ENCODE peak calls at places on chromosomes 1 and 21, in ten cellular contexts. R, J, M, N, A, Q, V, W, G and O are unnamed samples.

GRCh38 chr1:218108034-218108433 is 177.1 kb upstream of the RRP15 start:
- DNase-seq in M (no peak), J (no peak), V (no peak), G (no peak), A (no peak), R (no peak), Q (no peak), W (no peak), N (no peak), O (no peak)

GRCh38 chr1:38009088-38009840 is 3.3 kb upstream of the UTP11 start:
- DNase-seq in W (peak; percentile 56), V (no peak), R (no peak), N (no peak), J (no peak), Q (no peak), G (no peak), M (peak; percentile 39), A (no peak), O (no peak)

GRCh38 chr1:194658090-194658439 is 1471.7 kb upstream of the B3GALT2 start:
- DNase-seq in G (no peak), R (no peak), J (no peak), V (no peak), N (no peak), M (no peak), A (no peak), Q (peak; percentile 19), W (peak; percentile 72), O (no peak)

GRCh38 chr1:1626207-1627141 is 5.5 kb upstream of the MMP23B start:
- DNase-seq in R (no peak), N (no peak), M (no peak), W (no peak), J (no peak), Q (no peak), A (no peak), G (no peak), V (no peak), O (peak; percentile 70)

GRCh38 chr1:36436820-36437219 is 13.4 kb downstream of the OSCP1 start:
- DNase-seq in Q (peak; percentile 67), M (no peak), V (no peak), N (no peak), A (no peak), G (no peak), W (peak; percentile 6), R (no peak), J (no peak), O (no peak)

GRCh38 chr1:243447342-243447741 is 191.5 kb downstream of the SDCCAG8 start:
- DNase-seq in G (no peak), R (no peak), W (no peak), J (no peak), V (no peak), M (no peak), Q (peak; percentile 53), A (no peak), N (no peak), O (no peak)

GRCh38 chr21:38284221-38284620 is 27.4 kb downstream of the KCNJ15 start:
- DNase-seq in N (no peak), R (no peak), A (no peak), M (no peak), G (no peak), J (no peak), V (no peak), Q (no peak), W (no peak), O (no peak)

GRCh38 chr1:215241451-215241850 is 158.9 kb downstream of the KCNK2 start:
- DNase-seq in M (no peak), Q (no peak), G (no peak), J (no peak), A (no peak), W (no peak), V (no peak), R (no peak), N (no peak), O (no peak)

GRCh38 chr1:12407050-12407961 is 177.5 kb downstream of the VPS13D start:
- DNase-seq in R (no peak), G (no peak), A (no peak), W (peak; percentile 75), M (no peak), J (no peak), Q (no peak), N (peak; percentile 18), V (peak; percentile 50), O (no peak)

GRCh38 chr1:22808846-22809501 is 98.3 kb downstream of the EPHB2 start:
- DNase-seq in R (no peak), Q (peak; percentile 49), A (no peak), G (peak; percentile 37), J (no peak), V (peak; percentile 42), N (no peak), M (no peak), W (peak; percentile 86), O (no peak)

GRCh38 chr1:67575861-67576260 is 109.1 kb upstream of the GADD45A start:
- DNase-seq in G (no peak), R (peak; percentile 64), M (no peak), Q (peak; percentile 92), N (no peak), W (peak; percentile 76), A (no peak), J (no peak), V (no peak), O (no peak)

DNA sequence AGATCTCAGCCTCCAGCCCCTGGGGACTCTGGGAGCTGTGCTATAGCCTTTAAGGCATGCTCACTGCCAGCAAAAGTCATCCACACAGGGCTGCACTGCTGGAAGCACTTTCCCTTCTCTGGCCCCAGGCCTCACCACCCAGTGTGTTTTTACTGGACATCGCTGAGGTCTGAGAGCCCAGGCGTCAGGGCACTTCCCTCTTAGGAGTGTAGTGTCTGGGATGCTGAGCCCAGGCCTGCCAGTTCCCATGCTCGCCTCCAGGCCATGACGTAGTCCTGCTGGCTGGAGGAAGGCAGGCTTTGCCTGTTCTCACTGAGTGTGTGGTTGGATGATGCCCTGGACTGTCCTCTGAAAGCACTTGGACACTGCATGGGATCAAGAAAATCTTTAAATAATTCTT is 101.2 kb downstream of the GDAP2 start:
- DNase-seq in R (no peak), V (peak; percentile 29), W (peak; percentile 77), G (no peak), N (no peak), J (no peak), M (no peak), A (peak; percentile 90), Q (no peak), O (no peak)
- TF ChIP-seq CTCF in R (no peak), V (no peak), W (no peak), G (no peak), N (no peak), J (no peak), M (no peak), A (no peak), Q (no peak), O (peak; percentile 17)

GRCh38 chr1:68751723-68752122 is 254.8 kb upstream of the DEPDC1 start:
- DNase-seq in N (no peak), R (no peak), J (no peak), V (no peak), Q (no peak), G (no peak), W (no peak), A (no peak), M (no peak), O (no peak)
- TF ChIP-seq CTCF in N (no peak), R (no peak), J (no peak), V (no peak), Q (no peak), G (no peak), W (no peak), A (no peak), M (peak; percentile 30), O (peak; percentile 44)

GRCh38 chr1:160429702-160430535 is 29.6 kb downstream of the VANGL2 start:
- DNase-seq in Q (no peak), R (no peak), J (no peak), A (no peak), W (no peak), N (peak; percentile 74), V (no peak), M (no peak), G (no peak), O (no peak)

GRCh38 chr1:160428053-160428452 is 27.7 kb downstream of the VANGL2 start:
- DNase-seq in R (no peak), A (no peak), M (no peak), G (no peak), N (no peak), Q (no peak), W (no peak), V (no peak), J (no peak), O (no peak)

GRCh38 chr1:160429125-160429551 is 28.8 kb downstream of the VANGL2 start:
- DNase-seq in V (peak; percentile 69), W (no peak), A (no peak), M (no peak), R (no peak), Q (no peak), J (no peak), G (no peak), N (no peak), O (no peak)

GRCh38 chr1:160427625-160428024 is 27.3 kb downstream of the VANGL2 start:
- DNase-seq in M (no peak), G (no peak), W (no peak), V (no peak), A (no peak), Q (no peak), R (no peak), J (no peak), N (no peak), O (no peak)

DNA sequence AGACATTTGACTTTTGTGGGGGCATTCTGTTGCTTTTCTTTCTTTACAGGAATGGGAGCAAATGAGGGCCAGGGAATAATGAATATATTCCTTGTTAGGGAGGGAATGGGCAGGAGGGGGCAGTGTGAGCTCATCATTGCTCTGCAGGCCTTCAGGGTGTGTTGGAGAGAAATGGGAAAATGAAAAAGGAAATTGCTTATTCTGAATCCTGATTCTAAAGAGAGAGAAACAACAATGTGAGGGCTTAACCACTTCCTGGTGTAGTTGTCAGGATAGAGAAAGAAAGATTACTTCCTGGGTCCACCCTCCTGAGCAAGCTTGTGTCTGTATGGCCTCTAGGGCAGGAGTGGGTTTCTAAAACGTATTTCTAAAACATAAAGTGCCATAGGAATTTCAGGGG is 28.3 kb downstream of the VANGL2 start:
- DNase-seq in Q (peak; percentile 73), R (no peak), A (no peak), V (peak; percentile 77), N (no peak), J (no peak), G (no peak), M (peak; percentile 49), W (peak; percentile 12), O (no peak)
- TF ChIP-seq CTCF in Q (peak; percentile 22), R (peak; percentile 55), A (no peak), V (peak; percentile 55), N (peak; percentile 40), J (peak; percentile 51), G (peak; percentile 73), M (peak; percentile 66), W (peak; percentile 78), O (peak; percentile 74)

DNA sequence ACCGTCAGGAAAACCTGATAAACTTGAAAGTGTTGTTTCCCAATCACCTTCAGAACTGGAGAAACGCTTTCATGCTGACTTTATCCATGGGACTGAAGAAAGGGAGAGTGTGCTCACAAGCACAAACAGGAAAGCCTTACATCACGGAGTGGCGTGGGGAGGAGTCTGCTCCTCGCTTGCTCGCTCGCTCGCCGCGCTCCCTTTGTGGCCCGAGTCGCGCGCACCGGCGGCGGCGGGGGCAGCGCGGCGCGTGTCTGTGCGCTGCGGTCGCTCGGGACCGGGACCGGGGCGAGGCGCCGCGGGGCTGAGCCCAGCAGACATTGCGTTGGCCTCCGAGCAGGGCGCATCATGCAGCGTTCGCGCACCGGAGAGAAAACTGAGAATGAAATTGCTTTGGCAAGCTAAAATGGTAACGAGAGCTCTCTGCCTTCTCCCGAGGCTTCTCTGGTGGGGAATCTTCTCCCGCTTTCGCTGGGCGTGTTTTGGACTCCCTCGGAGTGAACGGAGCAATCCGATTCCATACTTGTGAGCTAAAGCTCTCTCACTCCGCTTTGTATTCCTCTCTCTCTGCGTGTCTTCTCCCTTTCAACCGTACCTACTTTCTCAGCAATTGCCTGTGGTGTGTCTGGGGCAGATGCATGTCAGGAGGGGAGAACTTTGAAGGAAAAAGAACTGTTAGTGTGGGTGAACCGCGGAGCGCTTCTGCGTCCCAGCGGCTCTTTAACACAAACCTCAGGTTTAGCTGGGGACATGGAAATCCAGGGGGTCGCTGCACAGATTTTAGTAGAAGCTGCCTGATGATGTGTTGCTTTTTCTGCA is at the start of gene RGL1:
- DNase-seq in A (peak; percentile 77), M (peak; percentile 77), R (no peak), Q (peak; percentile 32), V (peak; percentile 48), J (peak; percentile 23), N (peak; percentile 60), G (peak; percentile 76), W (peak; percentile 55), O (peak; percentile 78)
- TF ChIP-seq CTCF in A (no peak), M (no peak), R (no peak), Q (no peak), V (no peak), J (no peak), N (no peak), G (no peak), W (no peak), O (no peak)